ENCODE peak calls at places on chromosome 18, in five cellular contexts. R is colonic mucosa; U is lower lobe of right lung; K is CD8-positive, alpha-beta T cell; H is breast epithelium. W is an unnamed sample. For H3K9me3, the result is how much of the 10 kb centered on the place peaks cover.

GRCh38 chr18:35478520-35479435 is 19.0 kb downstream of the INO80C start:
- DNase-seq in R (peak), U (no peak), K (no peak), H (no peak), W (no peak)

GRCh38 chr18:27604583-27604982 is 419.5 kb upstream of the CHST9 start:
- DNase-seq in R (no peak), U (no peak), K (no peak), H (no peak), W (no peak)

GRCh38 chr18:42052137-42052708 is 97.2 kb downstream of the PIK3C3 start:
- DNase-seq in R (no peak), U (no peak), K (no peak), H (no peak), W (no peak)

GRCh38 chr18:37634516-37634915 is 68.9 kb upstream of the CELF4 start:
- DNase-seq in R (no peak), U (no peak), K (no peak), H (no peak), W (no peak)

GRCh38 chr18:2912357-2913299 is 65.8 kb downstream of the EMILIN2 start:
- DNase-seq in R (no peak), U (no peak), K (no peak), H (peak), W (no peak)

GRCh38 chr18:43692291-43692690 is 415.0 kb upstream of the SYT4 start:
- DNase-seq in R (no peak), U (no peak), K (no peak), H (no peak), W (no peak)

GRCh38 chr18:36633961-36634412 is 194.8 kb downstream of the TPGS2 start:
- DNase-seq in R (no peak), U (no peak), K (no peak), H (no peak), W (no peak)

GRCh38 chr18:710418-711300 is 1.8 kb downstream of the ENOSF1 start:
- DNase-seq in R (no peak), U (no peak), K (no peak), H (no peak), W (no peak)

GRCh38 chr18:61738042-61738441 is 154.8 kb downstream of the RNF152 start:
- DNase-seq in R (no peak), U (no peak), K (no peak), H (no peak), W (no peak)

GRCh38 chr18:77203071-77203470 is 46.6 kb upstream of the GALR1 start:
- DNase-seq in R (no peak), U (no peak), K (no peak), H (no peak), W (no peak)

GRCh38 chr18:71115261-71115660 is 826.4 kb downstream of the SOCS6 start:
- DNase-seq in R (no peak), U (no peak), K (no peak), H (no peak), W (no peak)

GRCh38 chr18:75618146-75618545 is 190.6 kb upstream of the SMIM21 start:
- DNase-seq in R (no peak), U (no peak), K (no peak), H (no peak), W (no peak)

GRCh38 chr18:64271264-64271663 is 122.4 kb upstream of the LINC00305 start:
- DNase-seq in R (no peak), U (no peak), K (no peak), H (no peak), W (no peak)

GRCh38 chr18:3526421-3527354 is 76.7 kb downstream of the TGIF1 start:
- DNase-seq in R (no peak), U (no peak), K (no peak), H (no peak), W (no peak)

GRCh38 chr18:62672600-62672999 is 42.7 kb upstream of the PHLPP1 start:
- DNase-seq in R (no peak), U (no peak), K (no peak), H (no peak), W (no peak)

GRCh38 chr18:36531636-36532035 is 234.1 kb downstream of the FHOD3 start:
- DNase-seq in R (no peak), U (no peak), K (no peak), H (no peak), W (no peak)

GRCh38 chr18:12645751-12646203 is 12.1 kb downstream of the SPIRE1 start:
- DNase-seq in R (no peak), U (peak), K (no peak), H (no peak), W (peak)

GRCh38 chr18:58792086-58792485 is 72.6 kb upstream of the ZNF532 start:
- DNase-seq in R (no peak), U (no peak), K (no peak), H (no peak), W (no peak)

GRCh38 chr18:77054606-77055428 is 77.8 kb downstream of the MBP start:
- DNase-seq in R (peak), U (peak), K (peak), H (no peak), W (peak)

DNA sequence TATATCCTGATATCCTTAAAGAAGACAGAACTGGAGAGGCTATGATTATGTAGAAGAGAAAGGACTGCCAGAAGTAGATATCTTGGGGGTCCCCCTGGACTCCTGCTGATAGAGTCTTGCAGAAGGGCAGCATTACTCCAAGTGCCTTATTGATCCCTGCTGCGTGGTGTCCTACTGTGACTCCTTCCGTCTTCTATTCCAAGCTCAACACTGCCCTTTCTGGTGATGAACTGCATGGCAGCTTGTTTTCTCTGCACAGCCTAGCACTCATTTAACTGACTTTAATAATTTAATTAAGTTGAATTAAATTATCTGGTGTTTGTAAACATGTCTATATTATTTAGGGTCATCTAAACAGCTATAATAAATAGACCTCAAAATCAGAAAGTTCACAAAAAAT is 194.1 kb upstream of the DSEL start:
- DNase-seq in R (no peak), U (no peak), K (no peak), H (no peak), W (no peak)
- TF ChIP-seq CTCF in R (no peak), U (no peak), K (no peak), H (no peak), W (no peak)

GRCh38 chr18:8868779-8869415 is 163.5 kb downstream of the MTCL1 start:
- DNase-seq in R (no peak), U (no peak), K (no peak), H (no peak), W (no peak)
- H3K9me3 ChIP-seq in R (under half), U (under half), K (under half), H (under half), W (under half)

GRCh38 chr18:73691624-73692023 is 456.0 kb downstream of the FBXO15 start:
- DNase-seq in R (no peak), U (no peak), K (no peak), H (no peak), W (no peak)
- H3K27ac ChIP-seq in R (no peak), U (peak), K (no peak), H (no peak), W (no peak)

GRCh38 chr18:8785261-8785660 is 79.9 kb downstream of the MTCL1 start:
- DNase-seq in R (no peak), U (no peak), K (no peak), H (no peak), W (no peak)

GRCh38 chr18:8787764-8788163 is 82.4 kb downstream of the MTCL1 start:
- DNase-seq in R (no peak), U (no peak), K (no peak), H (no peak), W (no peak)

GRCh38 chr18:8788503-8789429 is 83.4 kb downstream of the MTCL1 start:
- DNase-seq in R (no peak), U (no peak), K (no peak), H (no peak), W (no peak)

GRCh38 chr18:8785855-8786765 is 80.8 kb downstream of the MTCL1 start:
- DNase-seq in R (no peak), U (no peak), K (no peak), H (no peak), W (no peak)

DNA sequence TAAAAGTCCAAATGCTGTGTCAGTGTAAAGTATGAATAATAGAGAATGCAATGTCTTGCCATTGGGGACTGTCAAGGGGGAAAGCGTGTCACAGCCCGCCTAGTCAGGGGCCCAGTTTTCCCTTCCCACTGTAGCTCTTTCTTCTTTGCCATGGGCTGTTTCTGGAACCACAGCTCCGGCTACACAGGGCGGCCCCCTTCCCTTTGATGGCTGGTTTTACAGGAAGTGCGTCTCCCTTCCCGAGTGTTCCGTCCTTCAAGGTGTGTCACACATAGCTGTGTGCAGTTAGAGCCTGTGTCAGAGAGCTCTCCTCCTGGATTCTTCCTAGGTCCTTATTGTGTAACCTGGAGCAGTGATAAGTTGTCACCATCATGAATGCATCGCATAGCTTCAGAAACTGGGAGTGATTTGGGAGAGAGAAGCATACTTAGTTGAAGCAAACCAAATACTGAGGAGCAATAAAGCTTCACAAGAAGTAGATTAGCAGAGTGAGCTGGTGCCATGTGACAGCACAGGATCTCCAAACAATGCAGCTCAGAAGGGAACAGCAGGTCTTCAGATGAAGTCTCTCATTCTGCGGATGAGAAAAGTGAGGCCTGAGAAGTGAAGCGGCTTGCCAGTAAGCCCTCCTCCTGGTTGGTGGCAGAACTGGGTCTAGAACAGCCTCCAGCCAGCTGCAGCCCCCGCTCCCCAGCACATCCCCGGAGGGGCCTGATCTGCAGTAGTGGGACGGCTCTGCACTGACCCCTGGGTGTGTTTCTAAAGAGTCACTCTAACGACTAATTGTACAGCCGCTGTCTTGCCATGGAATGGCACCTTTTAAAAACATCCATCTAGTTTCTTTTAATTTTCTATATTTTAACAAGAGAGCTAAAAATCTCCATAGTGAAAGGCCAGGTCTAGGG is 81.7 kb downstream of the MTCL1 start:
- DNase-seq in R (peak), U (no peak), K (no peak), H (no peak), W (no peak)
- TF ChIP-seq CTCF in R (no peak), U (no peak), K (no peak), H (no peak), W (no peak)

GRCh38 chr18:14104906-14105748 is 27.1 kb downstream of the ZNF519 start:
- DNase-seq in R (no peak), U (no peak), K (no peak), H (no peak), W (no peak)
- H3K9me3 ChIP-seq in R (under half), U (under half), K (under half), H (under half), W (under half)

GRCh38 chr18:24986611-24987270 is 365.2 kb downstream of the ZNF521 start:
- DNase-seq in R (no peak), U (no peak), K (no peak), H (no peak), W (no peak)

GRCh38 chr18:24987271-24987932 is 364.6 kb downstream of the ZNF521 start:
- DNase-seq in R (no peak), U (no peak), K (no peak), H (no peak), W (no peak)

GRCh38 chr18:24990548-24991219 is 361.3 kb downstream of the ZNF521 start:
- DNase-seq in R (no peak), U (no peak), K (no peak), H (no peak), W (no peak)

GRCh38 chr18:24989760-24990547 is 362.0 kb downstream of the ZNF521 start:
- DNase-seq in R (no peak), U (no peak), K (no peak), H (no peak), W (no peak)

DNA sequence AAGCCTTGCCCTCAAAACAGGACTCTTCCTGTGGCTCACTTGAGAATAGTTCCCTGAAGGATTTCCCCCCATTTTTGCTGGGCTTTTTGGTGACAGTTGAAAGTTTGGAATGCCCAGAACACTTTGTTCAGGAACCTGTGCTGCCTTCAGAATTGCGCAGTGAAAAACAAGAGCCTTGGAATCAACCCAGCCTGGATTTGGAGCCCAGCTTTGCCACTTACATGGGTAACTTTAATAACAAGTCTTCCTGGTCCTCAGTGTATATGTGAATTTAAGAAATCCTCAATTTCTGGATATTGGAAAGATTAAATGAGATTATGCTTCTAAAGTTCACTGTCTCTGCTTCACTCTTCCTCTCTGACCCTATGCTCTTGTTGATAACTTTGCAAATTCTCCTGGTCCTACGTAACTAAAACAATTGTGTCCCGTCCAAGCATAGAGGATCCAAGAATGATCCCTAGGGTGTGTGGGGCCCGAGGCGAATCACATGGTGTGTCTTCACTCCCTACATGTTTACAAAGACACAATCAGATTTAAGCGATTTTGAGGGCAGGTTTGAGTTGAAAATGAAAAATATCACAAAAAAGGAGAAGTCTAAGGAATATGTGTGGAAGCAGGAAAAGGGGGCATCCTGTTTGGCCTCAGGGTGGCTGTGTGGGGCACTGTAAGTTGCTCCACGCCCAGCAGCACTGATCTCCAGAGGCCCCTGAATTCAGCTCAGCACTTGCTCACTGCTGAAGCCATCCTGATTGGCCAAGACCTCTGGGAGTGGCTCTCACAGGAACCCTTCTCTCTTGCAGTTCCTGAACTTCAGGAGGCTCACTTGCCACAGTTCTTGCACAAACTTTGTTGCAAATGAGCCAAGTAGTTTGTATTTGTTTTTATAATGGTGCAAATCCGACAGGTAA is 363.8 kb downstream of the ZNF521 start:
- DNase-seq in R (no peak), U (no peak), K (no peak), H (no peak), W (no peak)
- H3K27ac ChIP-seq in R (no peak), U (peak), K (no peak), H (peak), W (peak)

DNA sequence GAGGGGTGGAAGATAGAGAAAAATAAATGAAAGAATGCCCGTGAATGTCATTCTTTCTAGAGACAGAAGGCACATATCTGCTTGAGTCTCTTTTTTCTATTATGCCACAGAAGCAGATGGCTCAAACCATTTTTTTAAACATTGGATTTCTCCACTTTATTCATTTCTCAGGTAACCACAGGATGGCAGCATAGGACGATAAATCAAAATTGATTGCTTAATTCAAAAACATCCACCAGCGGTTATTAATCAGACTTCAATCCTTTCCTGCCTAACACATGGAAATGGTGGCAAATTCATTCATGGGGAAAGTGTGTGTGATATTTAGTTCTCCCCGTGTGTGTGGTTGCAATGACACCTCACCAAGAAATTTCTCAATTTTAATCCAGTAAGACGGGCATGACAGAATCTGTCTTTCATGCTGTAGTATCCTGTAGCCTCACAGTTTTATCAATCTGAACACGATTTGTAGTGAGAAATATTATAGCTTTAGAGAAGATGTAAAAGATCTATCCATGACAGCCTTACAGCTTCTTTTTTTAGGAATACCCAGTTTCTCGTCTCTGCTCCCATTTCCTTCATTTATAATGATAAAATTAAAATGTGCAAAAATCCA is 72.2 kb downstream of the DSC3 start:
- DNase-seq in R (no peak), U (no peak), K (no peak), H (no peak), W (no peak)
- TF ChIP-seq CTCF in R (peak), U (peak), K (no peak), H (peak), W (no peak)

GRCh38 chr18:33805592-33805991 is 227.6 kb downstream of the ASXL3 start:
- DNase-seq in R (no peak), U (no peak), K (no peak), H (no peak), W (no peak)
- H3K9me3 ChIP-seq in R (under half), U (under half), K (under half), H (under half), W (under half)

GRCh38 chr18:10195529-10195928 is 258.9 kb upstream of the APCDD1 start:
- DNase-seq in R (no peak), U (no peak), K (no peak), H (no peak), W (no peak)

GRCh38 chr18:10194592-10194991 is 259.8 kb upstream of the APCDD1 start:
- DNase-seq in R (no peak), U (no peak), K (no peak), H (no peak), W (no peak)

GRCh38 chr18:10190564-10190963 is 263.9 kb upstream of the APCDD1 start:
- DNase-seq in R (no peak), U (no peak), K (no peak), H (no peak), W (no peak)

GRCh38 chr18:10197097-10197496 is 257.3 kb upstream of the APCDD1 start:
- DNase-seq in R (peak), U (peak), K (no peak), H (no peak), W (peak)

DNA sequence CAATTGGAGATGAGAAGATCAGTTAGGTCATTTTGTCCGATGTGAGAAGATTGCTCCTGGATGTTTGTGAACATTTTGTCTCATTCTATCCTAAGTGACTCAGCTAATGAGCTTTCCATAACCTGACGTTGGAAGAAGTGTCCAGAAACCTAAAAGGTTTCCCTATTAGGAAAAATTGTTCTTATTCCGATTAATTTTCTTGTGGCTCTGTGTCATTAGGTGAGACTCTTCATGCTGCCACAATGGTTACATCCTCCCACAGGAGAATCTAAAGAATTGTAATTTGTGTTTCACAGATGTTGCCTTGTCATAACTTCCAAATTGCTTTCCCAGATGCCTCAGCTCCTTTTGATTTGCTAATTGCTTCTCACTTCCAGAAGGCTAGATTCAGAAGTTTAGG is 261.0 kb upstream of the APCDD1 start:
- DNase-seq in R (no peak), U (no peak), K (no peak), H (no peak), W (no peak)
- H3K27ac ChIP-seq in R (no peak), U (no peak), K (no peak), H (no peak), W (no peak)

GRCh38 chr18:24878289-24878688 is 417.9 kb downstream of the HRH4 start:
- DNase-seq in R (no peak), U (no peak), K (no peak), H (no peak), W (no peak)
- TF ChIP-seq CTCF in R (no peak), U (peak), K (no peak), H (peak), W (peak)